ENCODE peak calls at places on chromosomes 16 and 17, in nine cellular contexts. Q, N, I, V, S, A, U, O and P are unnamed samples.

GRCh38 chr17:27807567-27808470 is 7.5 kb upstream of the NOS2 start:
- DNase-seq in I (peak), S (no peak), O (no peak), V (no peak), A (no peak), U (no peak), Q (no peak), N (no peak), P (no peak)

GRCh38 chr17:12107905-12108304 is 87.2 kb downstream of the MAP2K4 start:
- DNase-seq in S (peak), O (no peak), N (no peak), V (peak), I (no peak), U (no peak), A (no peak), Q (peak), P (no peak)

GRCh38 chr17:1787301-1787902 is 25.5 kb downstream of the SERPINF1 start:
- DNase-seq in A (peak), Q (peak), S (peak), I (no peak), V (peak), N (peak), U (no peak), O (no peak), P (no peak)

GRCh38 chr17:64520359-64520758 is 13.6 kb downstream of the CEP95 start:
- DNase-seq in I (no peak), O (no peak), A (no peak), S (no peak), U (no peak), Q (no peak), N (no peak), V (no peak), P (no peak)

GRCh38 chr16:1661826-1662225 is 16.3 kb upstream of the JPT2 start:
- DNase-seq in Q (no peak), A (no peak), U (no peak), V (no peak), I (no peak), N (no peak), S (no peak), O (no peak), P (no peak)

GRCh38 chr16:81558077-81558443 is 113.5 kb downstream of the CMIP start:
- DNase-seq in Q (no peak), N (no peak), I (no peak), O (no peak), A (no peak), V (no peak), S (no peak), U (no peak), P (no peak)

GRCh38 chr16:57167951-57168350 is 17.9 kb downstream of the PSME3IP1 start:
- DNase-seq in U (no peak), A (peak), S (peak), O (peak), I (peak), Q (peak), N (peak), V (peak), P (no peak)

GRCh38 chr17:69607162-69607834 is 192.8 kb downstream of the MAP2K6 start:
- DNase-seq in A (peak), N (peak), U (peak), S (peak), V (peak), I (no peak), Q (peak), O (peak), P (no peak)

GRCh38 chr17:75693500-75694481 is 26.7 kb downstream of the SAP30BP start:
- DNase-seq in Q (peak), I (no peak), V (peak), N (no peak), S (peak), O (no peak), U (peak), A (peak), P (no peak)

GRCh38 chr17:81723651-81724209 is 11.6 kb downstream of the SLC25A10 start:
- DNase-seq in Q (no peak), O (no peak), N (no peak), A (no peak), S (no peak), U (no peak), V (no peak), I (no peak), P (no peak)

GRCh38 chr17:70144260-70144846 is 25.0 kb upstream of the KCNJ2 start:
- DNase-seq in I (no peak), A (peak), U (no peak), S (peak), N (no peak), V (peak), Q (peak), O (peak), P (no peak)

GRCh38 chr17:4506180-4506814 is 7.6 kb downstream of the SPNS2 start:
- DNase-seq in S (no peak), A (no peak), N (no peak), U (no peak), I (no peak), V (no peak), Q (no peak), O (no peak), P (no peak)

GRCh38 chr17:16381496-16381820 is 567 bp downstream of the UBB start:
- DNase-seq in O (no peak), U (no peak), S (peak), A (peak), V (peak), I (no peak), N (no peak), Q (peak), P (no peak)

GRCh38 chr17:16379654-16380053 is 1.2 kb upstream of the UBB start:
- DNase-seq in N (no peak), A (no peak), V (no peak), S (no peak), U (no peak), O (no peak), Q (no peak), I (no peak), P (no peak)

GRCh38 chr17:16383216-16383615 is 2.3 kb downstream of the UBB start:
- DNase-seq in S (no peak), U (no peak), N (no peak), O (no peak), I (no peak), V (no peak), A (no peak), Q (no peak), P (no peak)

GRCh38 chr17:16378631-16379282 is 2.1 kb upstream of the UBB start:
- DNase-seq in A (no peak), V (no peak), O (no peak), S (no peak), Q (no peak), N (no peak), U (no peak), I (no peak), P (no peak)

GRCh38 chr17:16380640-16381495 is at the start of gene UBB:
- DNase-seq in N (peak), V (peak), Q (peak), S (peak), O (peak), A (peak), I (peak), U (peak), P (peak)
- TF ChIP-seq CTCF in N (peak), V (no peak), Q (peak), S (no peak), O (no peak), A (peak), I (no peak), U (peak), P (no peak)

GRCh38 chr17:14553847-14554246 is 253.0 kb downstream of the HS3ST3B1 start:
- DNase-seq in I (no peak), U (no peak), V (no peak), N (no peak), Q (no peak), O (no peak), S (no peak), A (no peak), P (no peak)
- TF ChIP-seq CTCF in I (no peak), U (no peak), V (no peak), N (no peak), Q (no peak), O (no peak), S (no peak), A (no peak), P (peak)

DNA sequence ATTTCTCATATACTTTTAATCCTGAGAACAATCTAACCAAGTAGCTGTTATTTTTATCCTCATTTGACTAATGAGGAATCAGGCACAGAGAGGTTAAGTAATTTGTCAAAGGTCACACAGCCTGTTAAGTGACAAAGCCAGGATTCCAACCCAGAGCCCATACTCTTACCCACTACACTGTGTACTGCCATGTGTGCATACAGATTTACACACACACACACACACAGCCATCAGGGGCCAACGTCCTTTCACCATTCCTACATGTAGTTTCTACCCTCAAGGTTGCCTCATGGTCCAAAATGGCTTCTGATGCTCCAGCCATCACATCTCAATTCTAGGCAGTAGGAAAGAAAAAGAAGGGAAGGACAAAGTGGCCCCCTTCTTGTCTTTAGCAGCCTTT is 22.1 kb downstream of the TMEM186 start:
- DNase-seq in Q (no peak), V (no peak), O (no peak), S (no peak), I (no peak), A (no peak), U (no peak), N (no peak), P (no peak)
- TF ChIP-seq CTCF in Q (no peak), V (no peak), O (no peak), S (no peak), I (no peak), A (no peak), U (no peak), N (no peak), P (no peak)

DNA sequence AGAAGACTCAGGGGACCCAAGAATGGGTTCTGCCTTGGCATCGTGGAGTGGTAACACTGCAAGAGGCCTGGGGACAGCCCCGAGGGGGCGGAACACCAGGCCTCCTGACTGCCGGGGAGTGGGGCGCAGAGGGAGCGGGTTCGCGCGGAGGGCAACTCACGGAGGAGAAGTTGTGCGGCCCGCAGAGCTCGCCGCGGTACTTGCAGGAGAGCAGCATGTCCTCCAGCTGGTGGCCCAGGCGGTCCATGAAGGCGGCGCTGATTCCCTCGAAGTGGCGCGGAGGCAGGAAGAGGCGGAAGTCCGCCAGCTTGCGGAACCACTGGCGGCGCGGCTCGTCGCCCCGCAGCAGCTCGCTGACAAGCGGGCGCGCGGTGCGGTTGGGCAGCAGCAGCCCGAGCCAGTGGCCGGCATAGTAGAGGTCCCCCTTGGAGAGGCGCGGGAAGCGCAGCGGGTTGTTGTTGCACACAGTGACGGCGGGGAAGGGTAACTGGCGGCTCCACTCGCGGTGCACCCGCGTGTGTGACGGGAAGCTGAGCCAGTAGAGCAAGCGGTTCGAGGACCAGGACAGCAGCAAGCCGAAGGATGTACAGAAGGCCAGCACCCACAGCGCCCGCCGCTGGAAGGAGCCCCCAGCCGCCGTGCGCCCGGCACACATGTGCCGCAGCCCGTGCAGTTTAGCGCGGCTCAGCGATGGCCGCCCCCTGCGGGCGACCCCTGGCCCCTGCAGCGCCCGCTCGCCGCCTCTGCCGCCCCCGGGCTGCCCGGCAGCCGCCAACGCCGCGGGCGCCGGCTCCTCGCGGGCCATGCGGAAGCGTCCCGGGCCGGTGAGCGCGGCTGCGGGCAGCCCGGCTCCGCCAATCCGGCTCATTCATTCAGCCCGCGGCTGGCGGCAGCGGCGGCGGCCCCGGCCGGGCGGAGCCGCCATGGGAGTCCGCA is 1.6 kb downstream of the ASIC2 start:
- DNase-seq in O (no peak), N (no peak), S (peak), I (no peak), Q (peak), A (no peak), V (peak), U (no peak), P (no peak)
- TF ChIP-seq CTCF in O (no peak), N (no peak), S (no peak), I (no peak), Q (no peak), A (no peak), V (no peak), U (no peak), P (peak)

GRCh38 chr17:78230996-78231931 is at the start of gene TMEM235:
- DNase-seq in V (no peak), A (no peak), N (no peak), Q (no peak), U (no peak), O (peak), I (no peak), S (no peak), P (no peak)

GRCh38 chr17:78230252-78230962 is 1.0 kb upstream of the TMEM235 start:
- DNase-seq in V (no peak), O (no peak), U (no peak), S (no peak), Q (no peak), N (no peak), I (no peak), A (no peak), P (no peak)

GRCh38 chr17:78232774-78233173 is 1.3 kb downstream of the TMEM235 start:
- DNase-seq in I (no peak), N (no peak), O (no peak), Q (no peak), A (no peak), V (no peak), S (no peak), U (no peak), P (no peak)

GRCh38 chr17:78233678-78234077 is 2.2 kb downstream of the TMEM235 start:
- DNase-seq in U (no peak), I (no peak), Q (no peak), O (no peak), A (no peak), S (no peak), V (no peak), N (no peak), P (no peak)

GRCh38 chr17:78231991-78232759 is 744 bp downstream of the TMEM235 start:
- DNase-seq in Q (no peak), I (peak), A (no peak), N (no peak), V (no peak), O (peak), S (no peak), U (no peak), P (no peak)
- TF ChIP-seq CTCF in Q (no peak), I (no peak), A (no peak), N (no peak), V (no peak), O (no peak), S (no peak), U (no peak), P (no peak)

DNA sequence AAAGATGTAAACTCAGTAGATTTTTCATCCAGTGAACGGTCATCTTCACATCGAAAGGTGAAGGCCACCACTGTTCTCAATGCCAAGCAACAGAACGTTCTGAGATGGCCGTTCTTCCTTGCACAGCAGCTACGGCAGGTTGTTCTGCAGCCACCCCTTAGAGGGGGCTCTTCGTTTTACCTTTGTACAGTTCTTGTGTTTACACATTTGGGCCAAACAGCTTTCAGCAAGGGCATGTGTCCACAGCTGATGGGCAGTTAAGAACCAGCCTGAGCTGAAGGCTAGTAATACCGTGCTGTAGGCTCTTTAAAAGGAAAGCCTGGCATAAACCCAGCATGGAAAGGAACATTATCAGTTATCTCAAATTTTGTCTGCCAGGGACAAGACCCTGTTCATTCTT is 15.9 kb downstream of the PLD6 start:
- DNase-seq in Q (no peak), U (no peak), N (no peak), V (no peak), S (no peak), O (no peak), A (no peak), I (no peak), P (no peak)
- TF ChIP-seq CTCF in Q (no peak), U (no peak), N (no peak), V (no peak), S (no peak), O (no peak), A (no peak), I (no peak), P (no peak)

GRCh38 chr16:318628-319027 is 33.9 kb downstream of the AXIN1 start:
- DNase-seq in A (no peak), U (no peak), N (no peak), V (no peak), S (no peak), I (no peak), O (no peak), Q (no peak), P (no peak)
- TF ChIP-seq CTCF in A (peak), U (no peak), N (peak), V (no peak), S (peak), I (no peak), O (no peak), Q (no peak), P (no peak)

DNA sequence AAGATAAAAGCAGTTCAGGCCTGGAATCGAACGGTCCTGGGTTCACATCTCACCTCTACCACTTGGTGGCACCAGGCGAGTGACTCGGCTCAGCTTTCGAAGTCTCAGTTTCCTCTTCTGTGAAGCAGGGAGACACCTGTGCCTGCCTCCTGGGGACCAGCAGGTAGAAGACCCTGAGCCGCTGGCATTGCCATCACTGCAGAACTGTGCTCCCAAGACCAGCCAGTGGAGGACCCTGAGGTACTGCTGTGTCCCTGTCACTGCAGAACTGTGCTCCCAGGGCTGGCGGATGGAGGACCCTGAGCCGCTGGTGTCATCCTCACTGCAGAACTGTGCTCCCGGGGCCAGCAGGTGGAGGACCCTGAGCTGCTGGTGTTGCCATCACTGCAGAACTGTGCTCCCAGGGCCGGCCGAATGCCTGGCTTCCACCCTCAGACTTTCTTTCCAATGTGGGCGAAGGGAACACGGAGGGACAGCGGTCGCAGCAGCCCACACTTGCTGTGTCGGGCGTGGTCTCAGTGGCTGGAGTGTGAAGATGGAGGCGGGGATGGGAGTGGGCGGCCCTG is 8.7 kb upstream of the SLC7A5 start:
- DNase-seq in V (no peak), A (no peak), U (no peak), S (no peak), N (no peak), I (no peak), O (no peak), Q (no peak), P (no peak)
- TF ChIP-seq CTCF in V (peak), A (peak), U (no peak), S (no peak), N (peak), I (no peak), O (peak), Q (peak), P (peak)

GRCh38 chr17:77203846-77204245 is 63.1 kb downstream of the SEC14L1 start:
- DNase-seq in S (no peak), A (no peak), V (no peak), N (no peak), O (no peak), U (no peak), I (no peak), Q (no peak), P (no peak)

GRCh38 chr17:77203436-77203835 is 62.7 kb downstream of the SEC14L1 start:
- DNase-seq in A (no peak), V (no peak), I (no peak), N (no peak), S (no peak), Q (no peak), O (no peak), U (no peak), P (no peak)

GRCh38 chr17:77197115-77197514 is 56.3 kb downstream of the SEC14L1 start:
- DNase-seq in I (no peak), S (no peak), O (no peak), U (no peak), V (no peak), A (no peak), Q (no peak), N (no peak), P (no peak)

GRCh38 chr17:77204531-77204930 is 63.8 kb downstream of the SEC14L1 start:
- DNase-seq in Q (no peak), A (no peak), V (no peak), O (no peak), N (no peak), S (no peak), U (no peak), I (no peak), P (no peak)

GRCh38 chr17:77200711-77201110 is 59.9 kb downstream of the SEC14L1 start:
- DNase-seq in V (no peak), O (no peak), U (no peak), Q (no peak), I (no peak), S (peak), A (no peak), N (no peak), P (no peak)
- TF ChIP-seq CTCF in V (no peak), O (no peak), U (no peak), Q (no peak), I (no peak), S (no peak), A (no peak), N (no peak), P (no peak)

GRCh38 chr17:61555127-61555531 is 35.9 kb downstream of the NACA2 start:
- DNase-seq in U (no peak), V (no peak), A (no peak), I (no peak), O (no peak), N (no peak), Q (no peak), S (no peak), P (no peak)

GRCh38 chr17:61556224-61557188 is 34.5 kb downstream of the NACA2 start:
- DNase-seq in U (no peak), I (no peak), N (no peak), O (no peak), A (no peak), V (peak), Q (peak), S (no peak), P (no peak)

GRCh38 chr17:61554209-61554608 is 36.8 kb downstream of the NACA2 start:
- DNase-seq in N (no peak), U (no peak), S (no peak), Q (no peak), A (no peak), I (no peak), O (no peak), V (no peak), P (no peak)

GRCh38 chr17:61547113-61547512 is 43.9 kb downstream of the NACA2 start:
- DNase-seq in U (no peak), A (no peak), N (no peak), I (no peak), Q (no peak), O (no peak), S (no peak), V (no peak), P (no peak)

GRCh38 chr17:61551255-61551742 is 39.7 kb downstream of the NACA2 start:
- DNase-seq in S (peak), A (peak), I (no peak), Q (peak), N (no peak), O (peak), U (no peak), V (peak), P (no peak)
- TF ChIP-seq CTCF in S (peak), A (peak), I (peak), Q (peak), N (peak), O (peak), U (peak), V (peak), P (peak)